ENCODE peak calls at places on chromosome 12, in seven cellular contexts. H is uterus; V is iPS DF 6.9; E is PC-3; U is left ventricle myocardium inferior; T is heart right ventricle; A is CD8-positive, alpha-beta memory T cell. F is an unnamed sample.
A peak's percentile ranks its signal among the peaks of the same experiment; 100 is the strongest.

GRCh38 chr12:106378788-106379187 is 21.2 kb downstream of the POLR3B start:
- DNase-seq in H (no peak), V (no peak), E (no peak), U (no peak), T (no peak), A (no peak), F (no peak)

GRCh38 chr12:112812598-112813406 is 21.3 kb downstream of the RPH3A start:
- DNase-seq in H (no peak), V (no peak), E (peak; percentile 19), U (no peak), T (no peak), A (no peak), F (no peak)

GRCh38 chr12:118455327-118455726 is 79.0 kb downstream of the SUDS3 start:
- DNase-seq in H (no peak), V (no peak), E (no peak), U (no peak), T (no peak), A (no peak), F (no peak)

GRCh38 chr12:20350495-20350894 is 17.8 kb upstream of the PDE3A start:
- DNase-seq in H (no peak), V (no peak), E (peak; percentile 60), U (no peak), T (no peak), A (no peak), F (no peak)

GRCh38 chr12:99087278-99087677 is 442.2 kb downstream of the APAF1 start:
- DNase-seq in H (no peak), V (peak; percentile 4), E (no peak), U (no peak), T (no peak), A (no peak), F (no peak)

GRCh38 chr12:132142679-132143327 is 1.3 kb downstream of the DDX51 start:
- DNase-seq in H (no peak), V (no peak), E (no peak), U (no peak), T (no peak), A (no peak), F (no peak)

GRCh38 chr12:27014859-27015729 is 910 bp upstream of the TM7SF3 start:
- DNase-seq in H (no peak), V (no peak), E (no peak), U (no peak), T (no peak), A (no peak), F (no peak)

GRCh38 chr12:857611-858010 is 91.9 kb downstream of the RAD52 start:
- DNase-seq in H (peak; percentile 44), V (no peak), E (peak; percentile 81), U (no peak), T (no peak), A (no peak), F (no peak)

GRCh38 chr12:93145086-93145485 is 216.0 kb upstream of the EEA1 start:
- DNase-seq in H (no peak), V (no peak), E (peak; percentile 96), U (no peak), T (no peak), A (no peak), F (no peak)

GRCh38 chr12:105031061-105031807 is 45.1 kb downstream of the NOPCHAP1 start:
- DNase-seq in H (no peak), V (no peak), E (no peak), U (no peak), T (no peak), A (no peak), F (no peak)

GRCh38 chr12:106841471-106842302 is 67.2 kb downstream of the RIC8B start:
- DNase-seq in H (peak; percentile 19), V (no peak), E (peak; percentile 71), U (no peak), T (no peak), A (peak; percentile 29), F (peak; percentile 21)

GRCh38 chr12:52691076-52691764 is 11.0 kb upstream of the KRT1 start:
- DNase-seq in H (no peak), V (no peak), E (no peak), U (no peak), T (peak; percentile 21), A (peak; percentile 52), F (no peak)

GRCh38 chr12:24854908-24855307 is 94.0 kb downstream of the BCAT1 start:
- DNase-seq in H (no peak), V (no peak), E (no peak), U (no peak), T (no peak), A (no peak), F (no peak)

DNA sequence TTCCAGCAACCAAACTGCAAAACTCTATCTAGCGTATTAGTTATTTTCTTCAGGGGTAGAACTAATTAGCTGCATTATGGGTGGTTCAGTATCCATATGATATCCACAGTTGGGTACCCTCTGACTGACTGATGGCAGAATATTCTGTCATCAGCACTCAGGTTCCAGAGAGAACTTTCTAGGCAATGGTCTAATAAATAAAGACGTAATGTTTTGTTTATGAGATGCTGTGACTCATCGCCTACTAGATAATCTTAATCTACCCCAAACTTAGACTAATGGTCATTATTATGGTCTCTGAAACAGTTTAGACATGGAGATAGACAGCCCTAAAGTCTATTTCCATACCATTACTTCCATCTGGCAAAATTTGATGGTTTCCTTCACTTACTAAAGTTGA is 220.1 kb downstream of the MED13L start:
- DNase-seq in H (no peak), V (no peak), E (no peak), U (no peak), T (no peak), A (no peak), F (no peak)
- H3K4me1 ChIP-seq in H (no peaks in the 10 kb centered on the region), V (no peaks in the 10 kb centered on the region), E (peaks cover 14% of the 10 kb centered on the region), U (peaks cover 55% of the 10 kb centered on the region), T (peaks cover 18% of the 10 kb centered on the region), A (peaks cover 12% of the 10 kb centered on the region), F (peaks cover 18% of the 10 kb centered on the region)

GRCh38 chr12:8014836-8015235 is 17.7 kb upstream of the FOXJ2 start:
- DNase-seq in H (no peak), V (no peak), E (no peak), U (no peak), T (no peak), A (no peak), F (no peak)

DNA sequence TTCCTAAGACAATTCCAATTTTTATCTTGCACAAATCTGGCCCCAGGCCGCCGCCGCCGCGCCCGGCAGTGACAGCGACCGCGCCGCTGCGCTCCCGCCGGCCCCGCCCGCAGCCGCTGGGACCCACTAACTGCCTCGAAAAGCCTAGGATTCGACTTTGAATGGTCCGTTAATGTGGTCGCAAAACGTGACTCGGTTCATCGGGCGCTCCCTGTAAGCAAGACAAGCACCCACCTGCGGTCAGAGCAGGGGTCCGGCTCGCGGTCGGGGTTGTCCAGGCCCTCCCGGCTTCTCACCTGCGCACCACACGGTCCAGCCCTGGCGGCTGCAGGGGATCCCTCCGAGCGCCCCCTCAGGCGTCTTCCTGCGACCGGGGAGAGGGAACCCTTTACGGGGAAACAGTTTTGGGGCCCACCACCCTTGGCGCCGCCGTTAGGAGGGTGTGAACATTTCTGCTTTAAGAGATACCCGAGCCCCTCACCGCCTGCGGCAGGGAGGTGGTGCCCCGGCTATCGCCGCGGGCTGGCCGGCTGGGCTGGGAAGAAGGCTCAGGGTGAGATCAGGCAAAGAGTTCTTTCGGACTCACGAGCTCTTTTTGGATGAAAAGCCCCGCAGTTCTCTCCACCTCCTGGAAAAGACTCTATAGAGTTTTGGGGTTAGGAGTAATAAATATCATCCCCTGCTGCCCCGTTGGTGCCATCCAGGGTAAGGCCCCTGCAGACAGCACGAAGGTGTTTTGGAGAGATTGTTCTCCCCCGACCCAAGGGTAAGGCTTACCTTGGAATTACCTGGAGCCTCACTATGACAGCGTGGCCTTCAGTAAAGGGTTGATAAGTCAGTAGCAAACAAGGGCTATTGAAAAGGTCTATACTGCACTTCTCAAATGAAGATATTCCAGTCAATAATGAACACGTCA is 13.6 kb upstream of the FOXJ2 start:
- DNase-seq in H (no peak), V (no peak), E (no peak), U (no peak), T (peak; percentile 17), A (peak; percentile 16), F (no peak)
- H3K4me3 ChIP-seq in H (no peak overlapping the region), V (peak overlapping the region; percentile 42), E (no peak overlapping the region), U (peak overlapping the region; percentile 65), T (peak overlapping the region; percentile 46), A (peak overlapping the region; percentile 53), F (no peak overlapping the region)

GRCh38 chr12:37546901-37547475 is 769.6 kb upstream of the ALG10B start:
- DNase-seq in H (no peak), V (no peak), E (no peak), U (no peak), T (no peak), A (no peak), F (no peak)

GRCh38 chr12:37545759-37546158 is 770.8 kb upstream of the ALG10B start:
- DNase-seq in H (no peak), V (no peak), E (no peak), U (no peak), T (no peak), A (no peak), F (no peak)

GRCh38 chr12:37546206-37546605 is 770.4 kb upstream of the ALG10B start:
- DNase-seq in H (no peak), V (no peak), E (no peak), U (no peak), T (no peak), A (no peak), F (no peak)

GRCh38 chr12:37548266-37548805 is 768.2 kb upstream of the ALG10B start:
- DNase-seq in H (no peak), V (no peak), E (no peak), U (no peak), T (no peak), A (no peak), F (no peak)

DNA sequence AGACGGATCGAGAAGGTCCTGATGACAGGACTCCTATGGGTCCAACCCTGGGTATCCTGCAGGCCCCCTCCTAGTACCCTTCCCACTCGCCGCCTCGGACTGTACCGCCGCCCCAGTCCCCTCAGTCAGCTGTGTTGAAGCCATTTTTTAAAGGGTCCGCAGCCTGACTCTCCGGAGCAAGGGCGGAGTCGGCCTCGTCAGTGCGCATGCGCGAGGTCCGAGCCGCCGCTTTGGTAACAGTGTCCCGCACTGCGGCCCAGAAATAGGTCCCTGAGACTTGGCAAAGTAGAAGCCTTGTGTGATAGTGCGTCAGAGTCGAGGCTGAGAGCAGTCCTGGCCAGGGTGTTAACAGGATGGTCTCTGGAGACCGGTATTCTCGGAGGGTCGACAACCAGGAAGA is 769.0 kb upstream of the ALG10B start:
- DNase-seq in H (no peak), V (no peak), E (no peak), U (no peak), T (no peak), A (no peak), F (no peak)
- H3K9me3 ChIP-seq in H (no peaks in the 10 kb centered on the region), V (peaks cover 6% of the 10 kb centered on the region), E (no peaks in the 10 kb centered on the region), U (no peaks in the 10 kb centered on the region), T (no peaks in the 10 kb centered on the region), A (no peaks in the 10 kb centered on the region), F (no peaks in the 10 kb centered on the region)

GRCh38 chr12:95203477-95203843 is 13.8 kb downstream of the FGD6 start:
- DNase-seq in H (no peak), V (no peak), E (no peak), U (no peak), T (no peak), A (no peak), F (no peak)
- H3K4me1 ChIP-seq in H (peaks cover 8% of the 10 kb centered on the region), V (peaks cover 8% of the 10 kb centered on the region), E (peaks cover 69% of the 10 kb centered on the region), U (peaks cover 62% of the 10 kb centered on the region), T (peaks cover 35% of the 10 kb centered on the region), A (peaks cover 4% of the 10 kb centered on the region), F (peaks cover 7% of the 10 kb centered on the region)

F was measured in pancreas.